ENCODE peak calls at places on chromosome 7, in four cellular contexts. One of them, this sample, is unnamed.

GRCh38 chr7:30548762-30549344 is 44.2 kb upstream of the GGCT start:
- DNase-seq in GM12891: no peak
- DNase-seq in H1: peak
- DNase-seq in HepG2: peak
- DNase-seq in this sample: peak

GRCh38 chr7:1931951-1932270 is 261.8 kb downstream of the ELFN1 start:
- DNase-seq in GM12891: no peak
- DNase-seq in H1: no peak
- DNase-seq in HepG2: no peak
- DNase-seq in this sample: no peak

GRCh38 chr7:38000272-38000671 is 79.8 kb downstream of the EPDR1 start:
- DNase-seq in GM12891: no peak
- DNase-seq in H1: no peak
- DNase-seq in HepG2: no peak
- DNase-seq in this sample: no peak

GRCh38 chr7:140841316-140841715 is 83.4 kb downstream of the BRAF start:
- DNase-seq in GM12891: no peak
- DNase-seq in H1: no peak
- DNase-seq in HepG2: no peak
- DNase-seq in this sample: no peak

GRCh38 chr7:144459635-144460034 is 56.1 kb upstream of the NOBOX start:
- DNase-seq in GM12891: no peak
- DNase-seq in H1: no peak
- DNase-seq in HepG2: no peak
- DNase-seq in this sample: no peak

GRCh38 chr7:15707570-15707969 is 21.1 kb upstream of the MEOX2 start:
- DNase-seq in GM12891: no peak
- DNase-seq in H1: no peak
- DNase-seq in HepG2: no peak
- DNase-seq in this sample: no peak

GRCh38 chr7:131346885-131347592 is 19.4 kb downstream of the MKLN1 start:
- DNase-seq in GM12891: no peak
- DNase-seq in H1: no peak
- DNase-seq in HepG2: no peak
- DNase-seq in this sample: no peak

GRCh38 chr7:128919241-128919640 is 8.7 kb upstream of the KCP start:
- DNase-seq in GM12891: no peak
- DNase-seq in H1: peak
- DNase-seq in HepG2: no peak
- DNase-seq in this sample: no peak

GRCh38 chr7:143901360-143901709 is 641 bp downstream of the TCAF1 start:
- DNase-seq in GM12891: no peak
- DNase-seq in H1: peak
- DNase-seq in HepG2: peak
- DNase-seq in this sample: no peak

GRCh38 chr7:141053626-141054025 is 20.2 kb upstream of the TMEM178B start:
- DNase-seq in GM12891: no peak
- DNase-seq in H1: no peak
- DNase-seq in HepG2: no peak
- DNase-seq in this sample: no peak

GRCh38 chr7:98562336-98563182 is 54.5 kb upstream of the NPTX2 start:
- DNase-seq in GM12891: no peak
- DNase-seq in H1: no peak
- DNase-seq in HepG2: no peak
- DNase-seq in this sample: no peak

GRCh38 chr7:53237344-53237913 is 202.0 kb downstream of the POM121L12 start:
- DNase-seq in GM12891: no peak
- DNase-seq in H1: no peak
- DNase-seq in HepG2: no peak
- DNase-seq in this sample: no peak

GRCh38 chr7:43864126-43864525 is 5.2 kb downstream of the MRPS24 start:
- DNase-seq in GM12891: no peak
- DNase-seq in H1: no peak
- DNase-seq in HepG2: no peak
- DNase-seq in this sample: no peak

GRCh38 chr7:157418204-157419029 is 81.6 kb downstream of the DNAJB6 start:
- DNase-seq in GM12891: no peak
- DNase-seq in H1: no peak
- DNase-seq in HepG2: no peak
- DNase-seq in this sample: no peak

GRCh38 chr7:39880556-39880955 is 69.5 kb upstream of the CDK13 start:
- DNase-seq in GM12891: no peak
- DNase-seq in H1: no peak
- DNase-seq in HepG2: no peak
- DNase-seq in this sample: no peak

GRCh38 chr7:91656486-91657237 is 223.8 kb downstream of the MTERF1 start:
- DNase-seq in GM12891: no peak
- DNase-seq in H1: no peak
- DNase-seq in HepG2: no peak
- DNase-seq in this sample: no peak

GRCh38 chr7:130838738-130839137 is 104.7 kb upstream of the KLF14 start:
- DNase-seq in GM12891: no peak
- DNase-seq in H1: no peak
- DNase-seq in HepG2: no peak
- DNase-seq in this sample: peak

GRCh38 chr7:27640914-27641570 is 21.6 kb downstream of the HIBADH start:
- DNase-seq in GM12891: no peak
- DNase-seq in H1: no peak
- DNase-seq in HepG2: peak
- DNase-seq in this sample: no peak

GRCh38 chr7:128387663-128388485 is 21.9 kb downstream of the IMPDH1 start:
- DNase-seq in GM12891: peak
- DNase-seq in H1: peak
- DNase-seq in HepG2: peak
- DNase-seq in this sample: peak

GRCh38 chr7:17696422-17696821 is 243.9 kb downstream of the SNX13 start:
- DNase-seq in GM12891: no peak
- DNase-seq in H1: no peak
- DNase-seq in HepG2: peak
- DNase-seq in this sample: no peak

GRCh38 chr7:83643754-83644153 is 5.2 kb downstream of the SEMA3E start:
- DNase-seq in GM12891: no peak
- DNase-seq in H1: no peak
- DNase-seq in HepG2: no peak
- DNase-seq in this sample: no peak

DNA sequence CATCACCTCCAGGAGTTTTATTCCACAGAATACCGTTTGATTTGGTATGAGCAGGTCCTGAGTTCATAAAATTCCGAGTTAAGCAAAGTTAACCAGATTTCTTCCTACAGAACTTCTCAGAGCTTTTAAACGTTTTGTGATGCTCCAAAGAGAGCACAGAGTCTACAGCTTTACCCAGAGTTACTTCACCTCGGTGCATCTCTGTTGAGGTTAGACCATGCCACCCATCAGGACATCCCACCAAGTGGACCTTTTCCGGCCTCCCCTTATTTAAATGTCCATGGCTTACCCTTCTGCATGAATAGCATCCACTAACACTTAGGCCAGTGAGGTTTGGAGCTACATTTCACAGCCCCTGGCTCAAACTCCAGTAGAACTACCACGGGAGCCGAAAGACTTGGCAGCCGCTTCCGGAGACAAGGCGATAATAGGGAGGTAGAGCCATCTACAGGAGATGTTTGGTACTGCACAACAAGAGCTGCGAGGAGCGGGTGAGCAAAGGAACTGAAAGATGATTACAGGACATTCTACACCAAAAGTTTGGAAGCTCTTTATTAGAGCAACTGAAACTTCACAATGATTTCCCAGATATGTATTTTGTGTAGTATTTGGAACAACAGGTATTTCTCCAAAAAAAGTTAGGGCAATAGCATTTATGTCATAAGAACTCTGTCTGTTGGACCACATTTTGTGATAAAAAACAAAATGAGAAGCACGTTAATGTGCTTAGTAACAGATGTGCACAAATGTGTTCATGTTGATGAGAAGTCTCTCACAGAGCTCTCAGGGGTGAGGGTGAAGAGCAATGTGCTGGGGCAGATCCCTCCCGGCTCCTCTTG is 174.7 kb downstream of the HERPUD2 start:
- DNase-seq in GM12891: peak
- DNase-seq in H1: peak
- DNase-seq in HepG2: peak
- DNase-seq in this sample: peak
- TF ChIP-seq TAF1 in GM12891: no peak
- TF ChIP-seq TAF1 in H1: no peak
- TF ChIP-seq TAF1 in HepG2: no peak
- TF ChIP-seq TAF1 in this sample: no peak

GRCh38 chr7:134022512-134022911 is 104.6 kb upstream of the LRGUK start:
- DNase-seq in GM12891: no peak
- DNase-seq in H1: no peak
- DNase-seq in HepG2: no peak
- DNase-seq in this sample: no peak
- TF ChIP-seq POLR2AphosphoS5 in GM12891: no peak
- TF ChIP-seq POLR2AphosphoS5 in H1: no peak
- TF ChIP-seq POLR2AphosphoS5 in HepG2: no peak
- TF ChIP-seq POLR2AphosphoS5 in this sample: no peak

DNA sequence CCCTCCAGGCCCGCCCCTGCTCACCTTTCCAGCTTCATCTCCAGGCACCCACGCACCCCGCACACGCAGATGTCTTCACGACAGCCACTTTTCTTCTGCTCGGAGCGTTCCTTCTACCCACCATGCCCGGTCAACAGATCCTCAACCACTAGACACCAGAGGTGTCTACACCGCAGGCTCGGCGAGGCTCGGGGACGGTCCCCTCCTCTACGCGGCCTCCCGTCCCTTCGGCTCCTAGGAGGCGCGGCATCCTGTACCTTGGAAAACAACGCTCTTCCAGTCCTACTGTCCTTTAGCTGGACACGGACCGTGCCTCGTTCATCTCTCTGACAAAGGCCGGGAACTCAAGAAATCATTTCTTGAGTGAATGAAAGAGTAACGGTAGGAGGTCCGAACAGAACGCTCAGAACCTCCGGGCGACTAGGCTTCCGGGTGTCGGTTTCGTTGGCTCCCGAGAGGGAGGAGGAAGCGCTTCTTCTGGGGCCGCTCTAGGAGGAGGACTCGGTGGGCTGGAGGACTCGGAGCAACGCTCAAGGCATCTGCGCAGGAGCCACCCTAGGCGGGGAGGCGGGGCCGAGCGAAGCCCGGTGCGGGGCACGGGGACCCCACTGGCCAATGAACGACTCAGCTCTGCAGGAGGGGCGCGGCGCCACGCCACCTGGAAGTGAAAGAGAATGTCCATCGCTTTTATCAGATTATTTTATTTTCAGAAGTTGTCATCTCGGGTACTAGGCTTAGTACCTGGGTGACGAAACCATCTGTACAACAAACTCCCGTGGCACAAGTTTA is 7.2 kb upstream of the FIS1 start:
- DNase-seq in GM12891: peak
- DNase-seq in H1: peak
- DNase-seq in HepG2: peak
- DNase-seq in this sample: peak
- TF ChIP-seq POLR2A in GM12891: peak
- TF ChIP-seq POLR2A in H1: peak
- TF ChIP-seq POLR2A in HepG2: peak
- TF ChIP-seq POLR2A in this sample: peak

GRCh38 chr7:111752022-111752582 is 189.8 kb upstream of the IMMP2L start:
- DNase-seq in GM12891: peak
- DNase-seq in H1: peak
- DNase-seq in HepG2: peak
- DNase-seq in this sample: peak
- TF ChIP-seq TAF1 in GM12891: no peak
- TF ChIP-seq TAF1 in H1: no peak
- TF ChIP-seq TAF1 in HepG2: no peak
- TF ChIP-seq TAF1 in this sample: no peak

GRCh38 chr7:55253188-55253587 is 111.9 kb upstream of the LANCL2 start:
- DNase-seq in GM12891: no peak
- DNase-seq in H1: no peak
- DNase-seq in HepG2: no peak
- DNase-seq in this sample: no peak

GRCh38 chr7:55252386-55252785 is 112.8 kb upstream of the LANCL2 start:
- DNase-seq in GM12891: no peak
- DNase-seq in H1: no peak
- DNase-seq in HepG2: no peak
- DNase-seq in this sample: no peak

GRCh38 chr7:55254242-55254595 is 110.9 kb upstream of the LANCL2 start:
- DNase-seq in GM12891: peak
- DNase-seq in H1: no peak
- DNase-seq in HepG2: no peak
- DNase-seq in this sample: no peak

GRCh38 chr7:55255501-55256445 is 109.4 kb upstream of the LANCL2 start:
- DNase-seq in GM12891: peak
- DNase-seq in H1: peak
- DNase-seq in HepG2: peak
- DNase-seq in this sample: peak

GRCh38 chr7:55254596-55255500 is 110.3 kb upstream of the LANCL2 start:
- DNase-seq in GM12891: peak
- DNase-seq in H1: peak
- DNase-seq in HepG2: peak
- DNase-seq in this sample: peak
- TF ChIP-seq POLR2AphosphoS5 in GM12891: no peak
- TF ChIP-seq POLR2AphosphoS5 in H1: no peak
- TF ChIP-seq POLR2AphosphoS5 in HepG2: no peak
- TF ChIP-seq POLR2AphosphoS5 in this sample: no peak

GRCh38 chr7:26117970-26118369 is 34.0 kb upstream of the NFE2L3 start:
- DNase-seq in GM12891: no peak
- DNase-seq in H1: no peak
- DNase-seq in HepG2: no peak
- DNase-seq in this sample: no peak

GRCh38 chr7:26117142-26117807 is 34.7 kb upstream of the NFE2L3 start:
- DNase-seq in GM12891: no peak
- DNase-seq in H1: no peak
- DNase-seq in HepG2: peak
- DNase-seq in this sample: no peak

GRCh38 chr7:26127411-26127810 is 24.6 kb upstream of the NFE2L3 start:
- DNase-seq in GM12891: no peak
- DNase-seq in H1: no peak
- DNase-seq in HepG2: no peak
- DNase-seq in this sample: no peak

GRCh38 chr7:26122745-26123144 is 29.3 kb upstream of the NFE2L3 start:
- DNase-seq in GM12891: no peak
- DNase-seq in H1: no peak
- DNase-seq in HepG2: no peak
- DNase-seq in this sample: no peak
- TF ChIP-seq POLR2A in GM12891: no peak
- TF ChIP-seq POLR2A in H1: no peak
- TF ChIP-seq POLR2A in HepG2: no peak
- TF ChIP-seq POLR2A in this sample: no peak

DNA sequence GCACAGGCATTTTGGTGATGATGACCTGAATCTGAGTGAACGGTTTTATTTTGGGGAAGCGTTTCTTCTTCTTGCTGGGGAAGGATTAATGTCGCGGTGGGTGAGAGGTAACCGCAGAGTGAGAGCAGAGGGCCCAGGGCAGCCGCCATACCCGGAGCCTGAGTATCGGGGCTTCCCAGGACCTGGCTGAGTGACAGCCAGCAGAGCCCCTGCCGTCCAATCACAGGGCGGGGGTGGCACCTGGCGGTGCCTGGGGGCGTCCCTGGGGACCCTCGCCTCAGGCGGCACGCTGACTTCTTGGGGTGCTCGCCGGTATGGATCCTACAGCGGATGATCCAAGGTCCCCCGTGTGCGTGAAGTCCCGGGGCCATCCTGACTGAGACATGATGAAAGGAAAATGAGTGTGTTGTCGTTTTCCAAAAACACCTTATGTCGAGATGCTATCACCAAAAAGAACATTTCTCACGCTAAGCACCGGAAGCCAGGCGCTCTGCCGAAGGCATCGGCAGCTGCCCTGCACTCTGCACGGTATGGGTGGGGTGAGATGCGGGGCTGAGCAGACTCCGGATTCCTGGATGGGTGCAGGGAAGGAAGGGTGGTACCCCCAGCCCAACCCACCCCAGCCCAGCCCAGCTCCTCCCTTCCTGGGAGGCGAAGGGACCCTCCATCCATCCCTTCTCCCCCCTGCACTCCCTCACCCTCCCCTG is 227.9 kb upstream of the SHH start:
- DNase-seq in GM12891: no peak
- DNase-seq in H1: no peak
- DNase-seq in HepG2: no peak
- DNase-seq in this sample: no peak
- TF ChIP-seq TAF1 in GM12891: no peak
- TF ChIP-seq TAF1 in H1: no peak
- TF ChIP-seq TAF1 in HepG2: no peak
- TF ChIP-seq TAF1 in this sample: no peak

This sample was measured in GM12892.